ENCODE peak calls at places on chromosomes 5 and 9, in eight cellular contexts. V is tibial artery; G is EL; N is T47D; X is stimulated activated CD4-positive, alpha-beta T cell treated with anti-CD3 and anti-CD28 coated beads, Interleukin-4, amount 100 ng/mL, for 1 hour; C is activated T-helper 1 cell treated with Interleukin-2 at 50 U/mL for 16 hours; P is NCI-H774; B is putamen. S is an unnamed sample.

GRCh38 chr9:99820330-99821186 is 1.1 kb upstream of the NR4A3 start:
- DNase-seq in V (peak), G (peak), N (no peak), X (peak), C (peak), P (peak), B (peak), S (peak)

GRCh38 chr5:78127875-78128274 is 166.6 kb downstream of the AP3B1 start:
- DNase-seq in V (no peak), G (no peak), N (no peak), X (no peak), C (no peak), P (no peak), B (no peak), S (no peak)

GRCh38 chr5:173001229-173001841 is 17.8 kb downstream of the ATP6V0E1 start:
- DNase-seq in V (no peak), G (no peak), N (no peak), X (no peak), C (no peak), P (no peak), B (no peak), S (no peak)

GRCh38 chr5:116176124-116176523 is 91.3 kb downstream of the COMMD10 start:
- DNase-seq in V (no peak), G (peak), N (no peak), X (no peak), C (no peak), P (no peak), B (no peak), S (no peak)

GRCh38 chr5:124910354-124911016 is 164.0 kb upstream of the ZNF608 start:
- DNase-seq in V (no peak), G (no peak), N (no peak), X (no peak), C (no peak), P (no peak), B (no peak), S (no peak)

GRCh38 chr9:79572032-79572890 is 496 bp downstream of the TLE4 start:
- DNase-seq in V (peak), G (peak), N (no peak), X (peak), C (peak), P (no peak), B (no peak), S (no peak)

GRCh38 chr5:168701641-168702040 is 122.5 kb upstream of the PANK3 start:
- DNase-seq in V (no peak), G (no peak), N (no peak), X (no peak), C (no peak), P (no peak), B (no peak), S (no peak)

GRCh38 chr9:137063311-137064026 is 6.9 kb downstream of the SAPCD2 start:
- DNase-seq in V (no peak), G (no peak), N (no peak), X (no peak), C (no peak), P (no peak), B (no peak), S (no peak)

GRCh38 chr5:26669031-26669430 is 369.4 kb downstream of the CDH9 start:
- DNase-seq in V (no peak), G (no peak), N (no peak), X (no peak), C (no peak), P (no peak), B (no peak), S (no peak)

GRCh38 chr5:17087035-17087434 is 130.4 kb upstream of the BASP1 start:
- DNase-seq in V (no peak), G (peak), N (no peak), X (no peak), C (no peak), P (no peak), B (no peak), S (no peak)

GRCh38 chr5:10874561-10874960 is 113.5 kb upstream of the DAP start:
- DNase-seq in V (no peak), G (no peak), N (no peak), X (no peak), C (no peak), P (no peak), B (no peak), S (no peak)

GRCh38 chr5:72369301-72370079 is 49.3 kb downstream of the PTCD2 start:
- DNase-seq in V (no peak), G (no peak), N (no peak), X (no peak), C (no peak), P (no peak), B (no peak), S (no peak)

GRCh38 chr5:97266576-97266975 is 83.5 kb upstream of the RIOK2 start:
- DNase-seq in V (peak), G (no peak), N (no peak), X (no peak), C (no peak), P (no peak), B (peak), S (no peak)

GRCh38 chr5:13188393-13188792 is 756.1 kb downstream of the DNAH5 start:
- DNase-seq in V (peak), G (no peak), N (no peak), X (no peak), C (no peak), P (no peak), B (no peak), S (no peak)

GRCh38 chr5:15610216-15610615 is 110.2 kb downstream of the FBXL7 start:
- DNase-seq in V (no peak), G (no peak), N (no peak), X (no peak), C (no peak), P (no peak), B (no peak), S (no peak)

GRCh38 chr9:122835313-122835731 is 6.9 kb upstream of the PDCL start:
- DNase-seq in V (no peak), G (no peak), N (no peak), X (peak), C (no peak), P (no peak), B (no peak), S (no peak)

GRCh38 chr5:165630211-165630866 is 2124.9 kb downstream of the MAT2B start:
- DNase-seq in V (peak), G (peak), N (peak), X (no peak), C (no peak), P (peak), B (peak), S (no peak)

GRCh38 chr9:87599901-87600610 is 102.4 kb downstream of the DAPK1 start:
- DNase-seq in V (no peak), G (peak), N (no peak), X (no peak), C (no peak), P (no peak), B (no peak), S (no peak)

GRCh38 chr5:1187234-1187949 is 14.0 kb upstream of the SLC6A19 start:
- DNase-seq in V (no peak), G (no peak), N (no peak), X (no peak), C (no peak), P (no peak), B (no peak), S (no peak)

GRCh38 chr5:113489299-113489698 is 1.0 kb upstream of the MCC start:
- DNase-seq in V (peak), G (peak), N (peak), X (no peak), C (no peak), P (no peak), B (no peak), S (peak)

GRCh38 chr5:97618721-97619120 is 435.7 kb upstream of the RIOK2 start:
- DNase-seq in V (no peak), G (peak), N (no peak), X (no peak), C (no peak), P (no peak), B (no peak), S (no peak)

GRCh38 chr5:151223447-151224264 is at the start of gene CCDC69:
- DNase-seq in V (peak), G (peak), N (peak), X (peak), C (peak), P (peak), B (peak), S (peak)

GRCh38 chr5:172005708-172006377 is 595 bp downstream of the FBXW11 start:
- DNase-seq in V (peak), G (peak), N (no peak), X (peak), C (peak), P (no peak), B (peak), S (no peak)

GRCh38 chr9:127562271-127562780 is 49.8 kb upstream of the STXBP1 start:
- DNase-seq in V (no peak), G (no peak), N (no peak), X (no peak), C (no peak), P (no peak), B (no peak), S (no peak)

GRCh38 chr9:98241357-98242104 is 13.9 kb downstream of the TBC1D2 start:
- DNase-seq in V (no peak), G (no peak), N (no peak), X (no peak), C (no peak), P (no peak), B (no peak), S (no peak)

GRCh38 chr5:64163135-64163534 is 2.5 kb upstream of the RNF180 start:
- DNase-seq in V (no peak), G (no peak), N (no peak), X (no peak), C (no peak), P (no peak), B (no peak), S (no peak)

GRCh38 chr5:177312649-177313181 is 1.0 kb upstream of the MXD3 start:
- DNase-seq in V (no peak), G (no peak), N (no peak), X (no peak), C (no peak), P (no peak), B (no peak), S (peak)

GRCh38 chr5:177984565-177985166 is 11.4 kb downstream of the PROP1 start:
- DNase-seq in V (no peak), G (no peak), N (no peak), X (no peak), C (no peak), P (no peak), B (no peak), S (no peak)

GRCh38 chr5:77431286-77431685 is 60.8 kb downstream of the WDR41 start:
- DNase-seq in V (no peak), G (peak), N (no peak), X (no peak), C (no peak), P (no peak), B (no peak), S (no peak)

GRCh38 chr5:102971693-102972293 is 148.1 kb downstream of the GIN1 start:
- DNase-seq in V (no peak), G (peak), N (no peak), X (no peak), C (no peak), P (no peak), B (no peak), S (no peak)

GRCh38 chr5:151063590-151063989 is 17.2 kb downstream of the TNIP1 start:
- DNase-seq in V (no peak), G (peak), N (no peak), X (no peak), C (no peak), P (no peak), B (no peak), S (no peak)

GRCh38 chr5:72125931-72126620 is 18.8 kb downstream of the MAP1B start:
- DNase-seq in V (no peak), G (peak), N (no peak), X (no peak), C (no peak), P (no peak), B (no peak), S (no peak)

GRCh38 chr9:9893837-9894236 is 719.0 kb downstream of the PTPRD start:
- DNase-seq in V (no peak), G (no peak), N (no peak), X (no peak), C (no peak), P (no peak), B (no peak), S (no peak)

GRCh38 chr5:139105621-139106071 is 92.5 kb downstream of the SIL1 start:
- DNase-seq in V (no peak), G (no peak), N (no peak), X (no peak), C (no peak), P (peak), B (no peak), S (no peak)

GRCh38 chr5:104840284-104840683 is 1277.7 kb upstream of the NUDT12 start:
- DNase-seq in V (no peak), G (no peak), N (no peak), X (no peak), C (no peak), P (no peak), B (no peak), S (no peak)

GRCh38 chr5:93583525-93583798 is 440 bp downstream of the NR2F1 start:
- DNase-seq in V (no peak), G (peak), N (no peak), X (no peak), C (no peak), P (no peak), B (no peak), S (no peak)

GRCh38 chr9:33318225-33318624 is 27.9 kb downstream of the NFX1 start:
- DNase-seq in V (no peak), G (no peak), N (no peak), X (no peak), C (no peak), P (no peak), B (no peak), S (no peak)

GRCh38 chr5:96120120-96120519 is 158.5 kb upstream of the ELL2 start:
- DNase-seq in V (no peak), G (no peak), N (no peak), X (no peak), C (no peak), P (no peak), B (no peak), S (no peak)

GRCh38 chr9:114588150-114588663 is 638 bp downstream of the ATP6V1G1 start:
- DNase-seq in V (peak), G (peak), N (no peak), X (no peak), C (no peak), P (no peak), B (peak), S (peak)

S was measured in CD14-positive monocyte.